ENCODE peak calls at places on chromosomes 4 and X, in six cellular contexts. One of them, this sample, is unnamed.

GRCh38 chr4:188661502-188661901 is 522.3 kb downstream of the TRIML1 start:
- DNase-seq in left ventricle myocardium inferior: no peak
- DNase-seq in brain microvascular endothelial cell: no peak
- DNase-seq in neuronal stem cell: no peak
- DNase-seq in right lobe of liver: no peak
- DNase-seq in adrenal gland: no peak
- DNase-seq in this sample: no peak

GRCh38 chrX:126342859-126343258 is 176.8 kb upstream of the DCAF12L2 start:
- DNase-seq in neuronal stem cell: no peak
- DNase-seq in adrenal gland: no peak
- DNase-seq in left ventricle myocardium inferior: no peak
- DNase-seq in brain microvascular endothelial cell: no peak
- DNase-seq in right lobe of liver: peak
- DNase-seq in this sample: no peak

GRCh38 chr4:37068580-37068979 is 176.0 kb upstream of the NWD2 start:
- DNase-seq in adrenal gland: no peak
- DNase-seq in right lobe of liver: no peak
- DNase-seq in neuronal stem cell: no peak
- DNase-seq in left ventricle myocardium inferior: no peak
- DNase-seq in brain microvascular endothelial cell: no peak
- DNase-seq in this sample: no peak

GRCh38 chr4:13294961-13295605 is 189.1 kb downstream of the RAB28 start:
- DNase-seq in left ventricle myocardium inferior: no peak
- DNase-seq in right lobe of liver: no peak
- DNase-seq in brain microvascular endothelial cell: no peak
- DNase-seq in neuronal stem cell: no peak
- DNase-seq in adrenal gland: no peak
- DNase-seq in this sample: no peak

GRCh38 chr4:4418676-4419370 is 31.9 kb downstream of the NSG1 start:
- DNase-seq in brain microvascular endothelial cell: no peak
- DNase-seq in right lobe of liver: peak
- DNase-seq in adrenal gland: peak
- DNase-seq in neuronal stem cell: no peak
- DNase-seq in left ventricle myocardium inferior: no peak
- DNase-seq in this sample: peak

GRCh38 chr4:185638093-185638492 is 102.8 kb upstream of the PDLIM3 start:
- DNase-seq in left ventricle myocardium inferior: no peak
- DNase-seq in right lobe of liver: no peak
- DNase-seq in brain microvascular endothelial cell: no peak
- DNase-seq in neuronal stem cell: no peak
- DNase-seq in adrenal gland: no peak
- DNase-seq in this sample: no peak

GRCh38 chrX:38154340-38154739 is 66.3 kb downstream of the SRPX start:
- DNase-seq in right lobe of liver: no peak
- DNase-seq in brain microvascular endothelial cell: no peak
- DNase-seq in left ventricle myocardium inferior: no peak
- DNase-seq in adrenal gland: no peak
- DNase-seq in neuronal stem cell: no peak
- DNase-seq in this sample: peak

GRCh38 chrX:124098089-124098488 is 136.6 kb downstream of the STAG2 start:
- DNase-seq in neuronal stem cell: no peak
- DNase-seq in brain microvascular endothelial cell: no peak
- DNase-seq in right lobe of liver: no peak
- DNase-seq in left ventricle myocardium inferior: no peak
- DNase-seq in adrenal gland: no peak
- DNase-seq in this sample: no peak

GRCh38 chrX:101136235-101136634 is 38.2 kb downstream of the CENPI start:
- DNase-seq in neuronal stem cell: no peak
- DNase-seq in left ventricle myocardium inferior: no peak
- DNase-seq in adrenal gland: no peak
- DNase-seq in right lobe of liver: no peak
- DNase-seq in brain microvascular endothelial cell: no peak
- DNase-seq in this sample: no peak

GRCh38 chr4:41933997-41934812 is 1.0 kb upstream of the TMEM33 start:
- DNase-seq in neuronal stem cell: no peak
- DNase-seq in left ventricle myocardium inferior: no peak
- DNase-seq in brain microvascular endothelial cell: no peak
- DNase-seq in adrenal gland: peak
- DNase-seq in right lobe of liver: peak
- DNase-seq in this sample: peak

GRCh38 chrX:29431895-29432294 is 783.5 kb upstream of the MAGEB2 start:
- DNase-seq in left ventricle myocardium inferior: no peak
- DNase-seq in right lobe of liver: no peak
- DNase-seq in neuronal stem cell: no peak
- DNase-seq in brain microvascular endothelial cell: no peak
- DNase-seq in adrenal gland: no peak
- DNase-seq in this sample: no peak

GRCh38 chrX:150565551-150565950 is 2.9 kb upstream of the MTM1 start:
- DNase-seq in neuronal stem cell: no peak
- DNase-seq in left ventricle myocardium inferior: no peak
- DNase-seq in brain microvascular endothelial cell: no peak
- DNase-seq in right lobe of liver: no peak
- DNase-seq in adrenal gland: no peak
- DNase-seq in this sample: no peak

GRCh38 chrX:107710617-107711391 is 64.8 kb downstream of the TSC22D3 start:
- DNase-seq in left ventricle myocardium inferior: no peak
- DNase-seq in neuronal stem cell: peak
- DNase-seq in brain microvascular endothelial cell: peak
- DNase-seq in adrenal gland: no peak
- DNase-seq in right lobe of liver: no peak
- DNase-seq in this sample: peak

GRCh38 chrX:102744307-102744706 is 23.8 kb downstream of the GPRASP3 start:
- DNase-seq in neuronal stem cell: no peak
- DNase-seq in brain microvascular endothelial cell: no peak
- DNase-seq in adrenal gland: no peak
- DNase-seq in right lobe of liver: no peak
- DNase-seq in left ventricle myocardium inferior: no peak
- DNase-seq in this sample: no peak

GRCh38 chrX:2538016-2538415 is 37.2 kb upstream of the DHRSX start:
- DNase-seq in right lobe of liver: no peak
- DNase-seq in adrenal gland: no peak
- DNase-seq in brain microvascular endothelial cell: no peak
- DNase-seq in neuronal stem cell: peak
- DNase-seq in left ventricle myocardium inferior: no peak
- DNase-seq in this sample: no peak
- H3K27ac ChIP-seq in right lobe of liver: no peak
- H3K27ac ChIP-seq in adrenal gland: no peak
- H3K27ac ChIP-seq in brain microvascular endothelial cell: no peak
- H3K27ac ChIP-seq in neuronal stem cell: peak
- H3K27ac ChIP-seq in left ventricle myocardium inferior: peak
- H3K27ac ChIP-seq in this sample: no peak

GRCh38 chr4:25863347-25863784 is 578 bp upstream of the SEL1L3 start:
- DNase-seq in adrenal gland: no peak
- DNase-seq in right lobe of liver: peak
- DNase-seq in neuronal stem cell: peak
- DNase-seq in left ventricle myocardium inferior: no peak
- DNase-seq in brain microvascular endothelial cell: no peak
- DNase-seq in this sample: no peak
- H3K4me3 ChIP-seq in adrenal gland: peak
- H3K4me3 ChIP-seq in right lobe of liver: peak
- H3K4me3 ChIP-seq in neuronal stem cell: peak
- H3K4me3 ChIP-seq in left ventricle myocardium inferior: peak
- H3K4me3 ChIP-seq in brain microvascular endothelial cell: peak
- H3K4me3 ChIP-seq in this sample: peak

GRCh38 chrX:110745288-110745687 is 50.3 kb downstream of the CHRDL1 start:
- DNase-seq in brain microvascular endothelial cell: no peak
- DNase-seq in right lobe of liver: no peak
- DNase-seq in adrenal gland: no peak
- DNase-seq in left ventricle myocardium inferior: no peak
- DNase-seq in neuronal stem cell: no peak
- DNase-seq in this sample: no peak
- H3K27ac ChIP-seq in brain microvascular endothelial cell: no peak
- H3K27ac ChIP-seq in right lobe of liver: no peak
- H3K27ac ChIP-seq in adrenal gland: no peak
- H3K27ac ChIP-seq in left ventricle myocardium inferior: no peak
- H3K27ac ChIP-seq in neuronal stem cell: no peak
- H3K27ac ChIP-seq in this sample: no peak

GRCh38 chr4:118034061-118034785 is at the start of gene NDST3:
- DNase-seq in adrenal gland: peak
- DNase-seq in neuronal stem cell: peak
- DNase-seq in brain microvascular endothelial cell: peak
- DNase-seq in left ventricle myocardium inferior: no peak
- DNase-seq in right lobe of liver: peak
- DNase-seq in this sample: peak

GRCh38 chr4:118033148-118034060 is 882 bp upstream of the NDST3 start:
- DNase-seq in right lobe of liver: peak
- DNase-seq in left ventricle myocardium inferior: no peak
- DNase-seq in brain microvascular endothelial cell: no peak
- DNase-seq in neuronal stem cell: peak
- DNase-seq in adrenal gland: peak
- DNase-seq in this sample: peak

GRCh38 chr4:118035309-118035708 is 1.0 kb downstream of the NDST3 start:
- DNase-seq in neuronal stem cell: no peak
- DNase-seq in brain microvascular endothelial cell: no peak
- DNase-seq in adrenal gland: no peak
- DNase-seq in right lobe of liver: no peak
- DNase-seq in left ventricle myocardium inferior: no peak
- DNase-seq in this sample: no peak

GRCh38 chr4:118036336-118036735 is 2.0 kb downstream of the NDST3 start:
- DNase-seq in neuronal stem cell: no peak
- DNase-seq in adrenal gland: no peak
- DNase-seq in brain microvascular endothelial cell: no peak
- DNase-seq in right lobe of liver: no peak
- DNase-seq in left ventricle myocardium inferior: no peak
- DNase-seq in this sample: no peak

GRCh38 chr4:118032691-118033090 is 1.6 kb upstream of the NDST3 start:
- DNase-seq in neuronal stem cell: no peak
- DNase-seq in adrenal gland: no peak
- DNase-seq in left ventricle myocardium inferior: no peak
- DNase-seq in right lobe of liver: no peak
- DNase-seq in brain microvascular endothelial cell: no peak
- DNase-seq in this sample: no peak
- H3K4me3 ChIP-seq in neuronal stem cell: no peak
- H3K4me3 ChIP-seq in adrenal gland: no peak
- H3K4me3 ChIP-seq in left ventricle myocardium inferior: peak
- H3K4me3 ChIP-seq in right lobe of liver: no peak
- H3K4me3 ChIP-seq in brain microvascular endothelial cell: no peak
- H3K4me3 ChIP-seq in this sample: peak

GRCh38 chr4:145934434-145935047 is 4.1 kb downstream of the ZNF827 start:
- DNase-seq in right lobe of liver: no peak
- DNase-seq in adrenal gland: no peak
- DNase-seq in neuronal stem cell: no peak
- DNase-seq in brain microvascular endothelial cell: no peak
- DNase-seq in left ventricle myocardium inferior: no peak
- DNase-seq in this sample: no peak
- H3K27ac ChIP-seq in right lobe of liver: no peak
- H3K27ac ChIP-seq in adrenal gland: peak
- H3K27ac ChIP-seq in neuronal stem cell: no peak
- H3K27ac ChIP-seq in brain microvascular endothelial cell: no peak
- H3K27ac ChIP-seq in left ventricle myocardium inferior: peak
- H3K27ac ChIP-seq in this sample: no peak

This sample was measured in testis.